ENCODE peak calls at places on chromosomes 13 and 19, in ten cellular contexts. I is ACHN, H is H9, P is SW 1271, Y is memory B cell, N is cardiac fibroblast, O is Ammon's horn, V is left cardiac atrium, Q is renal cortical epithelial cell, R is HS-27A. D is an unnamed sample.

GRCh38 chr13:88823114-88823513 is 1151.9 kb downstream of the SLITRK5 start:
- DNase-seq in P (no peak), N (no peak), Q (no peak), R (no peak), Y (no peak), I (no peak), H (no peak), O (no peak), V (no peak), D (no peak)

GRCh38 chr13:102944821-102945220 is 99.0 kb downstream of the ERCC5 start:
- DNase-seq in Q (no peak), I (no peak), R (no peak), P (no peak), O (no peak), V (no peak), H (no peak), Y (no peak), N (no peak), D (no peak)

GRCh38 chr13:58547419-58547818 is 915.9 kb downstream of the PCDH17 start:
- DNase-seq in I (no peak), P (no peak), R (no peak), H (no peak), V (no peak), Q (no peak), N (no peak), Y (no peak), O (no peak), D (no peak)

GRCh38 chr13:21735621-21736401 is 64.9 kb downstream of the FGF9 start:
- DNase-seq in V (peak; percentile 24), O (no peak), P (no peak), H (no peak), R (no peak), I (no peak), Q (peak; percentile 60), Y (no peak), N (no peak), D (peak; percentile 24)

GRCh38 chr19:33727331-33728028 is 69.2 kb upstream of the KCTD15 start:
- DNase-seq in Q (no peak), H (no peak), O (no peak), V (no peak), R (no peak), P (no peak), N (no peak), I (no peak), Y (no peak), D (no peak)

GRCh38 chr13:101624981-101625380 is 172.5 kb downstream of the ITGBL1 start:
- DNase-seq in V (no peak), Q (no peak), O (no peak), N (no peak), I (no peak), Y (no peak), P (no peak), R (no peak), H (no peak), D (no peak)

GRCh38 chr13:111255228-111255790 is 65.1 kb upstream of the TEX29 start:
- DNase-seq in V (no peak), Q (no peak), H (no peak), R (no peak), P (no peak), N (no peak), Y (no peak), I (no peak), O (no peak), D (no peak)

GRCh38 chr13:98207411-98207810 is 30.3 kb upstream of the RNF113B start:
- DNase-seq in H (no peak), V (no peak), N (no peak), Y (no peak), R (no peak), I (peak; percentile 84), O (no peak), Q (peak; percentile 81), P (no peak), D (no peak)

GRCh38 chr19:53365134-53365898 is at the start of gene ZNF525:
- DNase-seq in H (peak; percentile 94), R (peak; percentile 60), V (peak; percentile 90), N (peak; percentile 80), O (peak; percentile 91), Y (peak; percentile 97), Q (peak; percentile 69), P (peak; percentile 13), I (no peak), D (peak; percentile 88)

GRCh38 chr13:39506559-39507390 is 96.2 kb downstream of the LHFPL6 start:
- DNase-seq in Y (no peak), P (no peak), N (no peak), H (no peak), R (no peak), O (no peak), Q (peak; percentile 25), V (no peak), I (no peak), D (no peak)

GRCh38 chr19:15115080-15115479 is 7.9 kb downstream of the SYDE1 start:
- DNase-seq in H (no peak), V (peak; percentile 85), P (no peak), N (peak; percentile 84), O (peak; percentile 31), Q (no peak), I (no peak), R (no peak), Y (no peak), D (no peak)

GRCh38 chr19:1496714-1497577 is 6.0 kb downstream of the REEP6 start:
- DNase-seq in P (no peak), R (no peak), H (no peak), Q (no peak), N (no peak), I (no peak), Y (no peak), V (no peak), O (no peak), D (no peak)

GRCh38 chr13:80630685-80631121 is 289.8 kb upstream of the SPRY2 start:
- DNase-seq in H (no peak), I (no peak), P (peak; percentile 4), Q (peak; percentile 13), Y (no peak), V (peak; percentile 20), N (peak; percentile 98), R (no peak), O (no peak), D (no peak)

D was measured in GM03348.